ENCODE peak calls at places on chromosomes 11 and 22, in four cellular contexts. One of them, this sample, is unnamed.

GRCh38 chr11:106391771-106392412 is 314.4 kb downstream of the AASDHPPT start:
- DNase-seq in K562: no peak
- DNase-seq in GM12878: no peak
- DNase-seq in HepG2: no peak
- DNase-seq in this sample: no peak

GRCh38 chr11:114185436-114185835 is 110.8 kb upstream of the NNMT start:
- DNase-seq in K562: no peak
- DNase-seq in GM12878: no peak
- DNase-seq in HepG2: no peak
- DNase-seq in this sample: no peak

GRCh38 chr22:37705205-37705604 is 8.4 kb downstream of the TRIOBP start:
- DNase-seq in HepG2: no peak
- DNase-seq in K562: no peak
- DNase-seq in GM12878: no peak
- DNase-seq in this sample: no peak

GRCh38 chr22:36224245-36224644 is 15.1 kb downstream of the APOL2 start:
- DNase-seq in K562: no peak
- DNase-seq in GM12878: no peak
- DNase-seq in HepG2: no peak
- DNase-seq in this sample: no peak

GRCh38 chr11:102920118-102920684 is 35.3 kb downstream of the MMP13 start:
- DNase-seq in GM12878: peak; percentile 71
- DNase-seq in HepG2: no peak
- DNase-seq in K562: no peak
- DNase-seq in this sample: no peak

GRCh38 chr11:96524475-96524874 is 134.7 kb downstream of the JRKL start:
- DNase-seq in HepG2: no peak
- DNase-seq in GM12878: no peak
- DNase-seq in K562: no peak
- DNase-seq in this sample: no peak

GRCh38 chr11:129910360-129910759 is 15.0 kb upstream of the NFRKB start:
- DNase-seq in K562: no peak
- DNase-seq in HepG2: no peak
- DNase-seq in GM12878: no peak
- DNase-seq in this sample: no peak

GRCh38 chr22:39148727-39149535 is 3.5 kb downstream of the CBX7 start:
- DNase-seq in GM12878: peak; percentile 69
- DNase-seq in HepG2: no peak
- DNase-seq in K562: peak; percentile 58
- DNase-seq in this sample: no peak

GRCh38 chr11:11731311-11732083 is 109.7 kb upstream of the GALNT18 start:
- DNase-seq in K562: no peak
- DNase-seq in GM12878: no peak
- DNase-seq in HepG2: no peak
- DNase-seq in this sample: no peak

GRCh38 chr11:113161671-113162589 is 152.5 kb upstream of the TTC12 start:
- DNase-seq in K562: no peak
- DNase-seq in HepG2: no peak
- DNase-seq in GM12878: no peak
- DNase-seq in this sample: no peak

GRCh38 chr11:9001736-9002135 is 2.1 kb downstream of the NRIP3 start:
- DNase-seq in K562: no peak
- DNase-seq in HepG2: no peak
- DNase-seq in GM12878: no peak
- DNase-seq in this sample: no peak

GRCh38 chr22:25622011-25622410 is 57.5 kb downstream of the GRK3 start:
- DNase-seq in HepG2: no peak
- DNase-seq in GM12878: no peak
- DNase-seq in K562: no peak
- DNase-seq in this sample: no peak

GRCh38 chr11:119085523-119085878 is 820 bp downstream of the HMBS start:
- DNase-seq in HepG2: no peak
- DNase-seq in K562: peak; percentile 52
- DNase-seq in GM12878: no peak
- DNase-seq in this sample: no peak
- TF ChIP-seq TARDBP in HepG2: no peak
- TF ChIP-seq TARDBP in K562: no peak
- TF ChIP-seq TARDBP in GM12878: no peak
- TF ChIP-seq TARDBP in this sample: no peak

GRCh38 chr11:104090767-104091166 is 54.3 kb downstream of the DDI1 start:
- DNase-seq in K562: no peak
- DNase-seq in GM12878: no peak
- DNase-seq in HepG2: no peak
- DNase-seq in this sample: no peak

GRCh38 chr11:104089481-104089880 is 53.0 kb downstream of the DDI1 start:
- DNase-seq in GM12878: no peak
- DNase-seq in HepG2: no peak
- DNase-seq in K562: no peak
- DNase-seq in this sample: no peak

GRCh38 chr11:104093426-104094280 is 57.2 kb downstream of the DDI1 start:
- DNase-seq in HepG2: no peak
- DNase-seq in GM12878: no peak
- DNase-seq in K562: no peak
- DNase-seq in this sample: no peak

GRCh38 chr11:104092744-104093143 is 56.3 kb downstream of the DDI1 start:
- DNase-seq in GM12878: no peak
- DNase-seq in K562: no peak
- DNase-seq in HepG2: no peak
- DNase-seq in this sample: no peak

GRCh38 chr11:104091281-104092071 is 55.0 kb downstream of the DDI1 start:
- DNase-seq in HepG2: no peak
- DNase-seq in K562: no peak
- DNase-seq in GM12878: no peak
- DNase-seq in this sample: no peak
- TF ChIP-seq TARDBP in HepG2: no peak
- TF ChIP-seq TARDBP in K562: no peak
- TF ChIP-seq TARDBP in GM12878: no peak
- TF ChIP-seq TARDBP in this sample: no peak

GRCh38 chr11:57349491-57350274 is 11.5 kb downstream of the P2RX3 start:
- DNase-seq in K562: peak; percentile 88
- DNase-seq in GM12878: no peak
- DNase-seq in HepG2: peak; percentile 35
- DNase-seq in this sample: peak; percentile 81
- TF ChIP-seq TARDBP in K562: no peak
- TF ChIP-seq TARDBP in GM12878: no peak
- TF ChIP-seq TARDBP in HepG2: peak; percentile 21
- TF ChIP-seq TARDBP in this sample: no peak

DNA sequence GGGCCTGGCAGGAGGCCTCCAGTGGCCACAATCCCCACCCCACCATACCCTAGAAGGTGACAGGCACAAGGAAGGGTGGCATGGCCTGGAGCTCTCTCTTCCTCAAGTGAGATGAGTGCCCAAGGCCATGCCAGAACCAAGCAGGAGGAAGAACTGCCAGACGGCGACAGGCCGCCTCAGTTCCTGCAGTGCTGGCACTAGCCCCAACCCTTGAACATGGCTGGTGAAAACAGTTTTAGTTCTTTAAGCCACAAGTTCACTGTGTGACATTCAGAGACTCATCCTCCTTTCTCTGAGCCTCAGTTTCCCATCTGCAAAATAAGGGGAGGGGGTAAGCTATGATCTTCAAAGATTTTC is 9.8 kb downstream of the CHRDL2 start:
- DNase-seq in K562: no peak
- DNase-seq in GM12878: no peak
- DNase-seq in HepG2: no peak
- DNase-seq in this sample: no peak
- TF ChIP-seq TARDBP in K562: no peak
- TF ChIP-seq TARDBP in GM12878: no peak
- TF ChIP-seq TARDBP in HepG2: no peak
- TF ChIP-seq TARDBP in this sample: no peak